ENCODE peak calls at places on chromosomes 4 and X, in nine cellular contexts. One of them, this sample, is unnamed.

GRCh38 chr4:56512166-56512565 is 6.6 kb downstream of the ARL9 start:
- DNase-seq in body of pancreas: no peak
- DNase-seq in NB4: no peak
- DNase-seq in AG10803: peak
- DNase-seq in lower leg skin: no peak
- DNase-seq in A673: no peak
- DNase-seq in heart left ventricle: no peak
- DNase-seq in right cardiac atrium: no peak
- DNase-seq in tibial artery: no peak
- DNase-seq in this sample: no peak

GRCh38 chr4:67929447-67929846 is 33.8 kb downstream of the TMPRSS11A start:
- DNase-seq in body of pancreas: no peak
- DNase-seq in NB4: no peak
- DNase-seq in AG10803: peak
- DNase-seq in lower leg skin: no peak
- DNase-seq in A673: peak
- DNase-seq in heart left ventricle: no peak
- DNase-seq in right cardiac atrium: no peak
- DNase-seq in tibial artery: no peak
- DNase-seq in this sample: no peak

GRCh38 chrX:153627675-153628111 is 19.3 kb upstream of the DUSP9 start:
- DNase-seq in body of pancreas: no peak
- DNase-seq in NB4: no peak
- DNase-seq in AG10803: no peak
- DNase-seq in lower leg skin: no peak
- DNase-seq in A673: no peak
- DNase-seq in heart left ventricle: no peak
- DNase-seq in right cardiac atrium: no peak
- DNase-seq in tibial artery: no peak
- DNase-seq in this sample: no peak

GRCh38 chr4:47349323-47349722 is 114.2 kb downstream of the COMMD8 start:
- DNase-seq in body of pancreas: no peak
- DNase-seq in NB4: no peak
- DNase-seq in AG10803: no peak
- DNase-seq in lower leg skin: no peak
- DNase-seq in A673: no peak
- DNase-seq in heart left ventricle: no peak
- DNase-seq in right cardiac atrium: no peak
- DNase-seq in tibial artery: no peak
- DNase-seq in this sample: no peak

GRCh38 chr4:158849681-158850080 is 80.9 kb downstream of the FNIP2 start:
- DNase-seq in body of pancreas: no peak
- DNase-seq in NB4: no peak
- DNase-seq in AG10803: no peak
- DNase-seq in lower leg skin: no peak
- DNase-seq in A673: no peak
- DNase-seq in heart left ventricle: no peak
- DNase-seq in right cardiac atrium: no peak
- DNase-seq in tibial artery: no peak
- DNase-seq in this sample: no peak

GRCh38 chr4:5051210-5051691 is at the start of gene STK32B:
- DNase-seq in body of pancreas: peak
- DNase-seq in NB4: peak
- DNase-seq in AG10803: peak
- DNase-seq in lower leg skin: peak
- DNase-seq in A673: peak
- DNase-seq in heart left ventricle: peak
- DNase-seq in right cardiac atrium: peak
- DNase-seq in tibial artery: peak
- DNase-seq in this sample: peak

GRCh38 chrX:63128509-63128908 is 222.6 kb downstream of the SPIN4 start:
- DNase-seq in body of pancreas: no peak
- DNase-seq in NB4: peak
- DNase-seq in AG10803: peak
- DNase-seq in lower leg skin: no peak
- DNase-seq in A673: peak
- DNase-seq in heart left ventricle: no peak
- DNase-seq in right cardiac atrium: peak
- DNase-seq in tibial artery: no peak
- DNase-seq in this sample: peak

GRCh38 chr4:168716411-168717129 is 219.7 kb downstream of the PALLD start:
- DNase-seq in body of pancreas: no peak
- DNase-seq in NB4: no peak
- DNase-seq in AG10803: no peak
- DNase-seq in lower leg skin: no peak
- DNase-seq in A673: no peak
- DNase-seq in heart left ventricle: no peak
- DNase-seq in right cardiac atrium: no peak
- DNase-seq in tibial artery: peak
- DNase-seq in this sample: no peak

GRCh38 chr4:22240814-22241213 is 275.1 kb downstream of the ADGRA3 start:
- DNase-seq in body of pancreas: no peak
- DNase-seq in NB4: no peak
- DNase-seq in AG10803: no peak
- DNase-seq in lower leg skin: no peak
- DNase-seq in A673: no peak
- DNase-seq in heart left ventricle: no peak
- DNase-seq in right cardiac atrium: no peak
- DNase-seq in tibial artery: no peak
- DNase-seq in this sample: no peak

GRCh38 chr4:22237155-22237751 is 278.6 kb downstream of the ADGRA3 start:
- DNase-seq in body of pancreas: peak
- DNase-seq in NB4: peak
- DNase-seq in AG10803: no peak
- DNase-seq in lower leg skin: no peak
- DNase-seq in A673: peak
- DNase-seq in heart left ventricle: no peak
- DNase-seq in right cardiac atrium: peak
- DNase-seq in tibial artery: no peak
- DNase-seq in this sample: peak

GRCh38 chr4:22238742-22239141 is 277.1 kb downstream of the ADGRA3 start:
- DNase-seq in body of pancreas: no peak
- DNase-seq in NB4: no peak
- DNase-seq in AG10803: no peak
- DNase-seq in lower leg skin: no peak
- DNase-seq in A673: peak
- DNase-seq in heart left ventricle: no peak
- DNase-seq in right cardiac atrium: no peak
- DNase-seq in tibial artery: no peak
- DNase-seq in this sample: no peak

GRCh38 chr4:22235798-22236197 is 280.1 kb downstream of the ADGRA3 start:
- DNase-seq in body of pancreas: no peak
- DNase-seq in NB4: no peak
- DNase-seq in AG10803: no peak
- DNase-seq in lower leg skin: no peak
- DNase-seq in A673: no peak
- DNase-seq in heart left ventricle: peak
- DNase-seq in right cardiac atrium: no peak
- DNase-seq in tibial artery: no peak
- DNase-seq in this sample: no peak

GRCh38 chr4:22237846-22238513 is 277.9 kb downstream of the ADGRA3 start:
- DNase-seq in body of pancreas: peak
- DNase-seq in NB4: no peak
- DNase-seq in AG10803: no peak
- DNase-seq in lower leg skin: no peak
- DNase-seq in A673: no peak
- DNase-seq in heart left ventricle: no peak
- DNase-seq in right cardiac atrium: no peak
- DNase-seq in tibial artery: no peak
- DNase-seq in this sample: no peak
- H3K4me3 ChIP-seq in body of pancreas: no peak
- H3K4me3 ChIP-seq in NB4: no peak
- H3K4me3 ChIP-seq in AG10803: no peak
- H3K4me3 ChIP-seq in lower leg skin: no peak
- H3K4me3 ChIP-seq in A673: no peak
- H3K4me3 ChIP-seq in heart left ventricle: no peak
- H3K4me3 ChIP-seq in right cardiac atrium: no peak
- H3K4me3 ChIP-seq in tibial artery: no peak
- H3K4me3 ChIP-seq in this sample: no peak

GRCh38 chr4:106694232-106694631 is 325.7 kb upstream of the GIMD1 start:
- DNase-seq in body of pancreas: no peak
- DNase-seq in NB4: no peak
- DNase-seq in AG10803: no peak
- DNase-seq in lower leg skin: no peak
- DNase-seq in A673: no peak
- DNase-seq in heart left ventricle: no peak
- DNase-seq in right cardiac atrium: no peak
- DNase-seq in tibial artery: no peak
- DNase-seq in this sample: no peak

GRCh38 chr4:106687026-106687425 is 318.4 kb upstream of the GIMD1 start:
- DNase-seq in body of pancreas: no peak
- DNase-seq in NB4: no peak
- DNase-seq in AG10803: peak
- DNase-seq in lower leg skin: no peak
- DNase-seq in A673: no peak
- DNase-seq in heart left ventricle: no peak
- DNase-seq in right cardiac atrium: no peak
- DNase-seq in tibial artery: no peak
- DNase-seq in this sample: no peak

GRCh38 chr4:106695846-106696245 is 327.3 kb upstream of the GIMD1 start:
- DNase-seq in body of pancreas: no peak
- DNase-seq in NB4: no peak
- DNase-seq in AG10803: peak
- DNase-seq in lower leg skin: no peak
- DNase-seq in A673: no peak
- DNase-seq in heart left ventricle: no peak
- DNase-seq in right cardiac atrium: no peak
- DNase-seq in tibial artery: no peak
- DNase-seq in this sample: no peak

GRCh38 chr4:106690487-106690886 is 321.9 kb upstream of the GIMD1 start:
- DNase-seq in body of pancreas: no peak
- DNase-seq in NB4: peak
- DNase-seq in AG10803: peak
- DNase-seq in lower leg skin: no peak
- DNase-seq in A673: peak
- DNase-seq in heart left ventricle: no peak
- DNase-seq in right cardiac atrium: no peak
- DNase-seq in tibial artery: no peak
- DNase-seq in this sample: no peak

GRCh38 chr4:106691749-106692148 is 323.2 kb upstream of the GIMD1 start:
- DNase-seq in body of pancreas: no peak
- DNase-seq in NB4: no peak
- DNase-seq in AG10803: no peak
- DNase-seq in lower leg skin: no peak
- DNase-seq in A673: peak
- DNase-seq in heart left ventricle: no peak
- DNase-seq in right cardiac atrium: no peak
- DNase-seq in tibial artery: no peak
- DNase-seq in this sample: no peak
- H3K4me3 ChIP-seq in body of pancreas: no peak
- H3K4me3 ChIP-seq in NB4: no peak
- H3K4me3 ChIP-seq in AG10803: no peak
- H3K4me3 ChIP-seq in lower leg skin: no peak
- H3K4me3 ChIP-seq in A673: no peak
- H3K4me3 ChIP-seq in heart left ventricle: no peak
- H3K4me3 ChIP-seq in right cardiac atrium: no peak
- H3K4me3 ChIP-seq in tibial artery: no peak
- H3K4me3 ChIP-seq in this sample: no peak

GRCh38 chr4:17778431-17778830 is 3.0 kb downstream of the FAM184B start:
- DNase-seq in body of pancreas: no peak
- DNase-seq in NB4: no peak
- DNase-seq in AG10803: no peak
- DNase-seq in lower leg skin: no peak
- DNase-seq in A673: no peak
- DNase-seq in heart left ventricle: no peak
- DNase-seq in right cardiac atrium: no peak
- DNase-seq in tibial artery: no peak
- DNase-seq in this sample: no peak

GRCh38 chr4:17781831-17782287 is 438 bp upstream of the FAM184B start:
- DNase-seq in body of pancreas: no peak
- DNase-seq in NB4: no peak
- DNase-seq in AG10803: no peak
- DNase-seq in lower leg skin: no peak
- DNase-seq in A673: no peak
- DNase-seq in heart left ventricle: no peak
- DNase-seq in right cardiac atrium: no peak
- DNase-seq in tibial artery: no peak
- DNase-seq in this sample: no peak

GRCh38 chr4:17785858-17786257 is 4.4 kb upstream of the FAM184B start:
- DNase-seq in body of pancreas: no peak
- DNase-seq in NB4: no peak
- DNase-seq in AG10803: no peak
- DNase-seq in lower leg skin: no peak
- DNase-seq in A673: no peak
- DNase-seq in heart left ventricle: no peak
- DNase-seq in right cardiac atrium: no peak
- DNase-seq in tibial artery: no peak
- DNase-seq in this sample: no peak

GRCh38 chr4:17780461-17781071 is 855 bp downstream of the FAM184B start:
- DNase-seq in body of pancreas: no peak
- DNase-seq in NB4: no peak
- DNase-seq in AG10803: peak
- DNase-seq in lower leg skin: no peak
- DNase-seq in A673: peak
- DNase-seq in heart left ventricle: no peak
- DNase-seq in right cardiac atrium: no peak
- DNase-seq in tibial artery: no peak
- DNase-seq in this sample: no peak

GRCh38 chr4:17781072-17781830 is at the start of gene FAM184B:
- DNase-seq in body of pancreas: no peak
- DNase-seq in NB4: no peak
- DNase-seq in AG10803: no peak
- DNase-seq in lower leg skin: no peak
- DNase-seq in A673: peak
- DNase-seq in heart left ventricle: no peak
- DNase-seq in right cardiac atrium: no peak
- DNase-seq in tibial artery: no peak
- DNase-seq in this sample: no peak
- H3K4me3 ChIP-seq in body of pancreas: no peak
- H3K4me3 ChIP-seq in NB4: no peak
- H3K4me3 ChIP-seq in AG10803: peak
- H3K4me3 ChIP-seq in lower leg skin: peak
- H3K4me3 ChIP-seq in A673: peak
- H3K4me3 ChIP-seq in heart left ventricle: peak
- H3K4me3 ChIP-seq in right cardiac atrium: peak
- H3K4me3 ChIP-seq in tibial artery: peak
- H3K4me3 ChIP-seq in this sample: no peak

DNA sequence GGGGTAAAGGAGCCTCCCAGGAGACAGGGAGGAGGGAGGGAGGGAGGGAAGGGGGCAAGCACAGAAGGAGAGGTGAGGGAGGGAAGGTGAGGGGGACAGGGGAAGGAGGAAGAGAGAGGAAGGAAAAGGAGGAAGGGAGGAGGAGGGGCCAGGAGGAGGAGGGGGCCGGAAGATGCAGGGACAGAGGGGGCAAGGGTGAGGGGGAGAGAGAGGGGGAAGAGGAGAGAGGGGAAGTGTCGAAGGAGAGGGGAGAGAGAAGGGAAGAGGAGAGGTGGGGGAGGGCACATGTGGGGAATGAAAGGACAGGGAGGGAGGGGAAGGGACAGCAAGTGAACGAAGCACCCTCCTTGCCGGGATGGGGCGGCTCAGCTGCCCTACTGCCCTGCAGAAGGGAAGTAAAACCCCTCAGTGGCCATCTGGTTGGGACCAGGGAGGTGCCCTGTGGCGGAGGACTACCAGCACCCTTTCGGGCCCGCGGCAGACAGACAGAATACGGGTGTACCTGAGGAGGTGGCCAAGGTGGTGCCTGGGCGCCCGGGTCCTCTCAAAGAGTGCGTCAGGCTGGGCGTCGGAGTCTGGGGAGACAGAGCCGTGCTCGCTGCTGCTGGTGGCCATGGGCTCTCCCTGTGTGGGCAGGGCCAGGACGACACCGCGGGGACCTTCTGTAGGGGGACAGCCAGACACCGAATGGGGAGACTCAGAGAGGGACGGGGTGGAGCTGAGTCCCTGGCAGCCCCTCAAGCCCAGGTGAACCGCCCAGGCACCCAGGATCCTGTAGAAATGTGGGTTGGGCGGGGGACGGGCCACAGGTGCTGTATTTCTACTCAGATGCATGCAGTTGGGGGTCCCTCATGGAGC is 29.5 kb downstream of the PDHA1 start:
- DNase-seq in body of pancreas: no peak
- DNase-seq in NB4: peak
- DNase-seq in AG10803: no peak
- DNase-seq in lower leg skin: peak
- DNase-seq in A673: no peak
- DNase-seq in heart left ventricle: no peak
- DNase-seq in right cardiac atrium: no peak
- DNase-seq in tibial artery: no peak
- DNase-seq in this sample: no peak
- H3K4me3 ChIP-seq in body of pancreas: no peak
- H3K4me3 ChIP-seq in NB4: no peak
- H3K4me3 ChIP-seq in AG10803: no peak
- H3K4me3 ChIP-seq in lower leg skin: no peak
- H3K4me3 ChIP-seq in A673: peak
- H3K4me3 ChIP-seq in heart left ventricle: peak
- H3K4me3 ChIP-seq in right cardiac atrium: peak
- H3K4me3 ChIP-seq in tibial artery: peak
- H3K4me3 ChIP-seq in this sample: no peak

This sample was measured in GM12865.